ENCODE peak calls at places on chromosome 2, in five cellular contexts. E is pancreas; J is AML-193; Q is T-helper 2 cell; B is activated naive CD4-positive, alpha-beta T cell treated with anti-CD3 and anti-CD28 coated beads for 36 hours. L is an unnamed sample.

GRCh38 chr2:70981421-70981820 is 3.0 kb downstream of the ANKRD53 start:
- DNase-seq in E (peak), J (no peak), Q (no peak), B (no peak), L (peak)

GRCh38 chr2:40751981-40752380 is 300.1 kb upstream of the SLC8A1 start:
- DNase-seq in E (no peak), J (no peak), Q (no peak), B (no peak), L (no peak)

GRCh38 chr2:128350736-128351135 is 32.1 kb upstream of the HS6ST1 start:
- DNase-seq in Q (no peak), E (no peak), J (no peak), B (no peak), L (no peak)

GRCh38 chr2:118089015-118089800 is 937 bp downstream of the INSIG2 start:
- DNase-seq in Q (peak), J (peak), B (peak), E (peak), L (no peak)

GRCh38 chr2:42752299-42752698 is 11.6 kb downstream of the OXER1 start:
- DNase-seq in E (no peak), B (no peak), Q (no peak), J (peak), L (no peak)

GRCh38 chr2:215038411-215038810 is 100.0 kb downstream of the ABCA12 start:
- DNase-seq in Q (no peak), B (no peak), E (no peak), J (no peak), L (no peak)

GRCh38 chr2:12666445-12666844 is 50.3 kb upstream of the TRIB2 start:
- DNase-seq in J (no peak), B (no peak), Q (no peak), E (no peak), L (no peak)

GRCh38 chr2:558879-559278 is 118.3 kb downstream of the TMEM18 start:
- DNase-seq in Q (no peak), J (no peak), B (no peak), E (no peak), L (no peak)

GRCh38 chr2:105671156-105671555 is 73.6 kb upstream of the NCK2 start:
- DNase-seq in E (no peak), Q (no peak), J (no peak), B (no peak), L (no peak)

GRCh38 chr2:96963316-96963715 is 23.1 kb downstream of the FAM178B start:
- DNase-seq in J (no peak), Q (no peak), B (no peak), E (no peak), L (no peak)

GRCh38 chr2:23390152-23390551 is 5.2 kb downstream of the KLHL29 start:
- DNase-seq in E (no peak), J (no peak), B (no peak), Q (no peak), L (no peak)

GRCh38 chr2:25290811-25291510 is 50.8 kb downstream of the DNMT3A start:
- DNase-seq in J (no peak), Q (no peak), B (no peak), E (no peak), L (no peak)

GRCh38 chr2:71823526-71823925 is 324.1 kb downstream of the CYP26B1 start:
- DNase-seq in E (no peak), B (no peak), Q (no peak), J (no peak), L (no peak)

GRCh38 chr2:49288113-49288710 is 133.9 kb upstream of the FSHR start:
- DNase-seq in Q (no peak), E (no peak), J (no peak), B (no peak), L (no peak)

GRCh38 chr2:129906139-129906860 is 73.2 kb upstream of the RAB6C start:
- DNase-seq in B (no peak), J (no peak), Q (no peak), E (no peak), L (peak)

GRCh38 chr2:23600336-23600735 is 215.4 kb downstream of the KLHL29 start:
- DNase-seq in B (no peak), Q (no peak), J (no peak), E (no peak), L (no peak)

GRCh38 chr2:66495788-66496640 is 61.1 kb downstream of the MEIS1 start:
- DNase-seq in Q (no peak), J (no peak), B (no peak), E (peak), L (no peak)

GRCh38 chr2:238974510-238975166 is 126.8 kb downstream of the TWIST2 start:
- DNase-seq in E (no peak), B (no peak), Q (no peak), J (no peak), L (no peak)

GRCh38 chr2:218161639-218162038 is 5.1 kb downstream of the CXCR1 start:
- DNase-seq in E (no peak), J (no peak), Q (no peak), B (no peak), L (no peak)

GRCh38 chr2:53422979-53423378 is 344.6 kb upstream of the CHAC2 start:
- DNase-seq in B (peak), Q (peak), E (no peak), J (peak), L (no peak)

GRCh38 chr2:15874854-15875776 is 65.2 kb upstream of the MYCN start:
- DNase-seq in B (no peak), E (no peak), Q (no peak), J (no peak), L (no peak)

GRCh38 chr2:31693882-31694281 is 113.1 kb upstream of the SRD5A2 start:
- DNase-seq in Q (peak), B (peak), E (no peak), J (no peak), L (no peak)

GRCh38 chr2:98793275-98793674 is 62.3 kb upstream of the MGAT4A start:
- DNase-seq in B (no peak), J (no peak), Q (no peak), E (no peak), L (no peak)

GRCh38 chr2:108621087-108621559 is 86.9 kb downstream of the LIMS1 start:
- DNase-seq in J (no peak), Q (peak), B (peak), E (peak), L (no peak)

GRCh38 chr2:16196687-16197503 is 256.5 kb downstream of the MYCN start:
- DNase-seq in Q (no peak), J (no peak), B (no peak), E (no peak), L (no peak)

GRCh38 chr2:240713928-240714746 is 22.5 kb downstream of the AQP12A start:
- DNase-seq in B (no peak), J (no peak), E (no peak), Q (no peak), L (no peak)

GRCh38 chr2:126655500-126656310 is at the start of gene GYPC:
- DNase-seq in J (peak), Q (peak), E (peak), B (peak), L (peak)

GRCh38 chr2:172782506-172783090 is 47.0 kb downstream of the RAPGEF4 start:
- DNase-seq in E (no peak), B (no peak), Q (no peak), J (no peak), L (no peak)

GRCh38 chr2:122063716-122064115 is 308.3 kb downstream of the TSN start:
- DNase-seq in J (no peak), B (no peak), Q (no peak), E (no peak), L (no peak)

GRCh38 chr2:194700726-194701125 is 956.3 kb upstream of the SLC39A10 start:
- DNase-seq in E (no peak), Q (no peak), J (no peak), B (no peak), L (no peak)

GRCh38 chr2:164599954-164600589 is 21.2 kb downstream of the GRB14 start:
- DNase-seq in Q (peak), B (peak), E (peak), J (peak), L (no peak)

GRCh38 chr2:12543452-12544220 is 173.1 kb upstream of the TRIB2 start:
- DNase-seq in E (no peak), J (no peak), Q (no peak), B (no peak), L (no peak)

GRCh38 chr2:201858781-201859180 is 52.4 kb downstream of the CDK15 start:
- DNase-seq in B (peak), Q (no peak), J (no peak), E (no peak), L (no peak)

GRCh38 chr2:240567137-240567871 is 980 bp upstream of the RNPEPL1 start:
- DNase-seq in E (peak), Q (peak), B (peak), J (no peak), L (peak)

GRCh38 chr2:140621963-140622362 is 1508.9 kb downstream of the LRP1B start:
- DNase-seq in Q (no peak), B (no peak), J (no peak), E (no peak), L (no peak)

GRCh38 chr2:200442471-200442870 is 67.4 kb downstream of the KCTD18 start:
- DNase-seq in J (no peak), Q (no peak), B (no peak), E (no peak), L (no peak)

GRCh38 chr2:27021253-27021801 is 11.4 kb upstream of the TMEM214 start:
- DNase-seq in B (no peak), E (no peak), J (no peak), Q (no peak), L (no peak)

GRCh38 chr2:224127871-224128501 is 88.9 kb upstream of the SERPINE2 start:
- DNase-seq in Q (no peak), B (no peak), J (no peak), E (no peak), L (no peak)

L was measured in type B pancreatic cell.